ENCODE peak calls at places on chromosomes 16 and 17, in nine cellular contexts. W is fibroblast of villous mesenchyme; L is kidney; O is NCI-H1436; B is mammary epithelial cell; M is HCEC 1CT; N is stimulated activated effector memory CD8-positive, alpha-beta T cell treated with anti-CD3 and anti-CD28 coated beads, Interleukin-12 subunit alpha, Interleukin-12 subunit beta, amount 100 ng/mL, for 72 hours; P is Right ventricle myocardium inferior; J is ecto neural progenitor cell. K is an unnamed sample.

GRCh38 chr16:56571525-56571924 is 6.7 kb downstream of the MT4 start:
- DNase-seq in B (no peak), M (no peak), W (no peak), J (no peak), N (no peak), P (no peak), O (no peak), L (no peak), K (no peak)

GRCh38 chr17:6512552-6512951 is 43.8 kb downstream of the PITPNM3 start:
- DNase-seq in N (no peak), L (no peak), B (no peak), W (no peak), P (no peak), M (no peak), O (no peak), J (no peak), K (no peak)

GRCh38 chr17:49996495-49997255 is 1.7 kb upstream of the DLX3 start:
- DNase-seq in B (no peak), J (peak; percentile 94), P (no peak), W (peak; percentile 17), L (peak; percentile 79), O (peak; percentile 61), M (no peak), N (peak; percentile 76), K (peak; percentile 92)

GRCh38 chr16:82867425-82867824 is 240.7 kb downstream of the CDH13 start:
- DNase-seq in O (no peak), J (no peak), P (no peak), W (peak; percentile 33), N (no peak), M (peak; percentile 51), B (peak; percentile 23), L (no peak), K (no peak)

GRCh38 chr17:56292010-56292409 is 138.7 kb downstream of the ANKFN1 start:
- DNase-seq in W (peak; percentile 6), N (no peak), J (no peak), P (no peak), B (peak; percentile 73), O (no peak), M (peak; percentile 90), L (no peak), K (no peak)

GRCh38 chr16:4859900-4860255 is 12.6 kb downstream of the UBN1 start:
- DNase-seq in B (peak; percentile 76), N (no peak), L (peak; percentile 49), P (no peak), W (no peak), J (no peak), O (no peak), M (no peak), K (no peak)

GRCh38 chr16:85136213-85136704 is 24.0 kb upstream of the CIBAR2 start:
- DNase-seq in P (peak; percentile 81), L (peak; percentile 89), B (no peak), W (peak; percentile 81), M (peak; percentile 67), O (no peak), J (no peak), N (no peak), K (no peak)

GRCh38 chr17:72487731-72488325 is 367.0 kb downstream of the SOX9 start:
- DNase-seq in N (no peak), B (no peak), W (no peak), L (no peak), J (no peak), M (no peak), O (no peak), P (no peak), K (no peak)

GRCh38 chr17:19987897-19988296 is 10.3 kb upstream of the AKAP10 start:
- DNase-seq in W (no peak), L (no peak), O (no peak), P (no peak), B (no peak), M (no peak), J (no peak), N (no peak), K (no peak)

GRCh38 chr17:81148986-81149533 is 16.2 kb upstream of the PVALEF start:
- DNase-seq in J (no peak), M (no peak), P (peak; percentile 87), B (no peak), N (no peak), O (no peak), W (no peak), L (no peak), K (no peak)

GRCh38 chr16:86462334-86463084 is 47.8 kb upstream of the FOXF1 start:
- DNase-seq in W (peak; percentile 99), J (no peak), P (no peak), B (no peak), L (no peak), O (no peak), N (no peak), M (peak; percentile 98), K (no peak)

GRCh38 chr16:70688266-70688742 is 2.5 kb upstream of the MTSS2 start:
- DNase-seq in L (peak; percentile 86), N (no peak), M (peak; percentile 63), J (no peak), B (no peak), O (no peak), W (peak; percentile 86), P (peak; percentile 84), K (no peak)

GRCh38 chr16:57984443-57985203 is 13.7 kb upstream of the CNGB1 start:
- DNase-seq in W (peak; percentile 91), O (no peak), L (peak; percentile 95), P (peak; percentile 94), M (peak; percentile 7), N (peak; percentile 86), J (peak; percentile 99), B (peak; percentile 61), K (peak; percentile 91)

GRCh38 chr17:5042152-5043022 is 7.2 kb upstream of the SLC52A1 start:
- DNase-seq in W (no peak), J (no peak), N (no peak), M (no peak), O (no peak), P (no peak), B (no peak), L (no peak), K (no peak)

GRCh38 chr17:63439682-63440081 is 6.4 kb downstream of the CYB561 start:
- DNase-seq in J (no peak), M (no peak), B (no peak), N (no peak), P (no peak), W (peak; percentile 64), L (no peak), O (no peak), K (no peak)

GRCh38 chr16:11234884-11235702 is 20.9 kb downstream of the SOCS1 start:
- DNase-seq in B (no peak), O (no peak), W (peak; percentile 64), P (no peak), M (peak; percentile 87), L (no peak), N (no peak), J (no peak), K (no peak)

GRCh38 chr17:8188408-8188839 is 1.6 kb downstream of the BORCS6 start:
- DNase-seq in M (no peak), J (no peak), L (peak; percentile 75), B (no peak), P (no peak), N (no peak), O (no peak), W (no peak), K (no peak)

GRCh38 chr17:83057793-83058477 is 21.5 kb upstream of the METRNL start:
- DNase-seq in N (no peak), L (peak; percentile 84), O (no peak), B (no peak), M (no peak), W (no peak), P (peak; percentile 85), J (peak; percentile 49), K (no peak)

GRCh38 chr17:57284984-57285646 is 28.8 kb downstream of the MSI2 start:
- DNase-seq in B (no peak), P (no peak), O (no peak), J (no peak), N (no peak), W (no peak), L (no peak), M (no peak), K (no peak)

GRCh38 chr16:85637808-85638186 is 24.7 kb downstream of the GSE1 start:
- DNase-seq in J (no peak), L (peak; percentile 94), P (peak; percentile 80), W (no peak), M (no peak), O (peak; percentile 38), B (no peak), N (no peak), K (no peak)

GRCh38 chr17:78895322-78895721 is 7.7 kb downstream of the CEP295NL start:
- DNase-seq in L (no peak), J (no peak), O (no peak), B (no peak), W (peak; percentile 36), N (no peak), P (no peak), M (no peak), K (no peak)

GRCh38 chr16:81201267-81201666 is 37.2 kb upstream of the BCO1 start:
- DNase-seq in B (no peak), O (no peak), P (no peak), W (no peak), N (no peak), L (no peak), J (no peak), M (no peak), K (no peak)

GRCh38 chr17:50059759-50060273 is 3.9 kb downstream of the ITGA3 start:
- DNase-seq in N (no peak), B (peak; percentile 49), O (no peak), L (peak; percentile 81), J (no peak), P (peak; percentile 60), W (peak; percentile 56), M (peak; percentile 46), K (no peak)

GRCh38 chr17:80482555-80483308 is 6.3 kb upstream of the NPTX1 start:
- DNase-seq in O (no peak), B (no peak), L (peak; percentile 71), J (no peak), P (peak; percentile 42), M (no peak), W (no peak), N (no peak), K (no peak)

GRCh38 chr17:7484964-7485377 is 805 bp downstream of the POLR2A start:
- DNase-seq in B (no peak), W (no peak), P (no peak), M (no peak), O (no peak), L (no peak), N (no peak), J (no peak), K (no peak)

GRCh38 chr17:7887038-7887481 is 1.5 kb upstream of the CHD3 start:
- DNase-seq in O (no peak), J (no peak), B (no peak), P (no peak), M (no peak), L (no peak), N (no peak), W (no peak), K (no peak)

GRCh38 chr17:59893617-59894100 is 738 bp downstream of the RPS6KB1 start:
- DNase-seq in B (peak; percentile 31), N (no peak), W (peak; percentile 38), O (peak; percentile 7), L (no peak), J (no peak), M (peak; percentile 23), P (no peak), K (peak; percentile 50)

GRCh38 chr16:46885960-46886763 is 2.0 kb downstream of the GPT2 start:
- DNase-seq in B (peak; percentile 66), M (no peak), N (no peak), W (peak; percentile 85), L (no peak), O (no peak), P (no peak), J (no peak), K (no peak)

GRCh38 chr17:67442787-67443624 is 65.9 kb downstream of the PITPNC1 start:
- DNase-seq in O (no peak), J (no peak), W (peak; percentile 15), M (no peak), P (no peak), L (no peak), B (no peak), N (no peak), K (no peak)

GRCh38 chr16:1180772-1181714 is 28.1 kb downstream of the CACNA1H start:
- DNase-seq in N (no peak), M (no peak), J (peak; percentile 75), P (no peak), W (no peak), L (no peak), B (no peak), O (no peak), K (no peak)

GRCh38 chr17:56475121-56475520 is 118.4 kb upstream of the NOG start:
- DNase-seq in N (no peak), L (no peak), M (no peak), J (no peak), P (no peak), O (no peak), B (no peak), W (no peak), K (no peak)

K was measured in mesothelial cell of epicardium.